ENCODE peak calls at places on chromosomes 5 and 9, in six cellular contexts. Z is stimulated activated naive CD8-positive, alpha-beta T cell treated with anti-CD3 and anti-CD28 coated beads, Interleukin-15, amount 100 ng/mL, for 72 hours; U is RPMI7951; V is AG04449; P is tibial artery; Q is neural crest cell. N is an unnamed sample.

GRCh38 chr5:102811962-102812361 is 56.9 kb downstream of the PAM start:
- DNase-seq in Z (no peak), U (peak), V (no peak), P (no peak), Q (no peak), N (no peak)

GRCh38 chr9:5719546-5719945 is 90.6 kb downstream of the RIC1 start:
- DNase-seq in Z (no peak), U (no peak), V (no peak), P (no peak), Q (no peak), N (no peak)

GRCh38 chr5:102638912-102639652 is 116.0 kb upstream of the PAM start:
- DNase-seq in Z (no peak), U (peak), V (no peak), P (no peak), Q (no peak), N (no peak)

GRCh38 chr5:94761786-94762185 is 143.3 kb downstream of the SLF1 start:
- DNase-seq in Z (no peak), U (no peak), V (no peak), P (no peak), Q (no peak), N (no peak)

GRCh38 chr5:154577449-154577848 is 99.4 kb upstream of the HAND1 start:
- DNase-seq in Z (no peak), U (no peak), V (no peak), P (no peak), Q (no peak), N (no peak)

GRCh38 chr5:72178910-72179815 is 71.9 kb downstream of the MAP1B start:
- DNase-seq in Z (no peak), U (peak), V (peak), P (peak), Q (peak), N (no peak)

GRCh38 chr9:109088221-109088620 is 31.5 kb downstream of the TMEM245 start:
- DNase-seq in Z (no peak), U (no peak), V (no peak), P (no peak), Q (no peak), N (no peak)

GRCh38 chr9:94685359-94685758 is 41.1 kb upstream of the AOPEP start:
- DNase-seq in Z (no peak), U (no peak), V (no peak), P (no peak), Q (no peak), N (no peak)

GRCh38 chr5:3104446-3105047 is 353.1 kb upstream of the IRX2 start:
- DNase-seq in Z (no peak), U (no peak), V (no peak), P (no peak), Q (no peak), N (no peak)

GRCh38 chr5:147044868-147045267 is 166.3 kb upstream of the PPP2R2B start:
- DNase-seq in Z (no peak), U (no peak), V (no peak), P (no peak), Q (no peak), N (no peak)

GRCh38 chr5:118441956-118442355 is 546.4 kb downstream of the DTWD2 start:
- DNase-seq in Z (no peak), U (no peak), V (no peak), P (no peak), Q (no peak), N (no peak)

GRCh38 chr5:71576241-71576640 is 10.9 kb upstream of the MCCC2 start:
- DNase-seq in Z (no peak), U (no peak), V (no peak), P (no peak), Q (no peak), N (no peak)

GRCh38 chr9:134223601-134224122 is 59.3 kb upstream of the RNU6ATAC start:
- DNase-seq in Z (no peak), U (no peak), V (no peak), P (no peak), Q (no peak), N (no peak)

N was measured in effector memory CD4-positive, alpha-beta T cell.